ENCODE peak calls at places on chromosomes 4 and X, in four cellular contexts. F is HepG2, O is K562, G is GM12878. P is an unnamed sample.

GRCh38 chr4:186227221-186227620 is at the start of gene KLKB1:
- DNase-seq in F (peak; percentile 64), O (no peak), G (no peak), P (peak; percentile 9)

GRCh38 chrX:151970661-151971060 is 3.8 kb downstream of the GABRE start:
- DNase-seq in F (peak; percentile 90), O (no peak), G (no peak), P (no peak)

GRCh38 chr4:155809835-155810234 is 51.0 kb downstream of the GUCY1B1 start:
- DNase-seq in F (peak; percentile 64), O (peak; percentile 5), G (peak; percentile 55), P (peak; percentile 58)

GRCh38 chrX:71215335-71215912 is 7.6 kb upstream of the GJB1 start:
- DNase-seq in F (no peak), O (no peak), G (no peak), P (no peak)

GRCh38 chr4:5980436-5981155 is 37.6 kb downstream of the C4orf50 start:
- DNase-seq in F (no peak), O (no peak), G (no peak), P (no peak)

GRCh38 chrX:96563663-96564062 is 121.0 kb upstream of the DIAPH2 start:
- DNase-seq in F (no peak), O (no peak), G (no peak), P (no peak)

GRCh38 chrX:1221296-1221845 is 8.9 kb upstream of the CRLF2 start:
- DNase-seq in F (no peak), O (no peak), G (no peak), P (no peak)

GRCh38 chrX:18884916-18885315 is 99.0 kb downstream of the PHKA2 start:
- DNase-seq in F (no peak), O (no peak), G (no peak), P (no peak)

GRCh38 chr4:153465583-153465921 is 608 bp upstream of the TMEM131L start:
- DNase-seq in F (peak; percentile 37), O (peak; percentile 56), G (no peak), P (peak; percentile 45)

GRCh38 chr4:123127218-123127617 is 204.8 kb upstream of the NUDT6 start:
- DNase-seq in F (no peak), O (no peak), G (no peak), P (no peak)

GRCh38 chrX:133741303-133741702 is 244.1 kb downstream of the GPC3 start:
- DNase-seq in F (no peak), O (no peak), G (no peak), P (no peak)

GRCh38 chr4:118018381-118018780 is 15.9 kb upstream of the NDST3 start:
- DNase-seq in F (no peak), O (no peak), G (no peak), P (no peak)

GRCh38 chrX:14616301-14616700 is 87.0 kb downstream of the GLRA2 start:
- DNase-seq in F (no peak), O (no peak), G (no peak), P (no peak)

GRCh38 chr4:95546866-95547707 is 1.7 kb downstream of the UNC5C start:
- DNase-seq in F (no peak), O (no peak), G (no peak), P (no peak)

GRCh38 chr4:143127621-143128020 is 57.1 kb upstream of the USP38 start:
- DNase-seq in F (no peak), O (no peak), G (no peak), P (no peak)

GRCh38 chrX:100376581-100376980 is 33.5 kb downstream of the PCDH19 start:
- DNase-seq in F (no peak), O (no peak), G (no peak), P (no peak)

GRCh38 chrX:3576886-3577516 is 136.4 kb downstream of the PRKX start:
- DNase-seq in F (no peak), O (no peak), G (no peak), P (no peak)

GRCh38 chrX:17637235-17637634 is 100.1 kb upstream of the SCML1 start:
- DNase-seq in F (no peak), O (no peak), G (no peak), P (no peak)

GRCh38 chr4:147571021-147571770 is 46.0 kb upstream of the TMEM184C start:
- DNase-seq in F (no peak), O (no peak), G (no peak), P (no peak)

GRCh38 chrX:119885554-119886428 is 9.9 kb upstream of the AKAP14 start:
- DNase-seq in F (peak; percentile 98), O (no peak), G (no peak), P (no peak)

GRCh38 chr4:119300072-119300387 is 21.9 kb downstream of the FABP2 start:
- DNase-seq in F (no peak), O (peak; percentile 29), G (peak; percentile 13), P (peak; percentile 21)

GRCh38 chr4:119300388-119301131 is 21.4 kb downstream of the FABP2 start:
- DNase-seq in F (peak; percentile 96), O (peak; percentile 77), G (peak; percentile 80), P (peak; percentile 88)

GRCh38 chr4:119302073-119302832 is 19.7 kb downstream of the FABP2 start:
- DNase-seq in F (no peak), O (no peak), G (no peak), P (no peak)

GRCh38 chr4:119297795-119298194 is 24.1 kb downstream of the FABP2 start:
- DNase-seq in F (no peak), O (no peak), G (no peak), P (no peak)

DNA sequence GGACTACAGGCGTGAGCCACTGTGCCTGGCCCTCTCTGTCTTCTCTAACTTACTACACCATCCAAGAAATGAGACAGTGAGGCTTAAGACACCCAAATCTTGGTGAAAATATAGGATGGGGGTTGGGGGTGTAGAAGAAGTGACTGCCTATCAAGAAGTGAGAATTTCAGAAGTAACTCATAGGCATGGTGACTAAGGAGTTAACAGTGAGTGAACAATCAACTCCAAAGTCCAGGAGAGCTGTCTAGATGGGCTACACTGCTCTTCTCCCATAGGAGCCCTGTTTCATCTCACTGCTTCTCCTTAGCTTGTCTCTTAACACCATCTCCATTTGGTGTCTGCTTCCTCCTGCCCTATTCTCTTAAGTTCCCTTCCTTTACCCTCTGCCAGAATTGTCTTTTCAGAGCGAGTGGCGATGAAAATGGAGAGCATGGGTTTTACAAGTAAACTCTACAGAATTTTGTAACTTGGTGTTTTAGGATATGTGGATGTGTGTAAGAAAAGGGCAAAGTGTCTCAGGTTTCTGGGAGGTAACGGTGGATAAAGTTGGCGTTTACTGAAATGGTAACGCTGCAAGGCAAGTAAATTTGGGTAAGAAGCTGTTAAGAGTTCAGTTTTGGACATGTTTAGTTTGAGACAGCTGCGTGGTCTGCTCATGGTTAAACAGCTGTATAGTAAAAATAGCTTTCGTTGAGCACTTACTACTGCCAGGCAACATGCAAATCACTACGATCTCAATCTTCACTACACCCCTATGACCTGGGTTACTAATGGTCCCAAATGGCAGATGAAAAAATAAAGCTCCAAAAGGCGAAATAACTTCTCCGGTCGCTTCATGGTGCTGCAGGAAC is 22.5 kb downstream of the FABP2 start:
- DNase-seq in F (peak; percentile 54), O (peak; percentile 10), G (peak; percentile 32), P (no peak)
- TF ChIP-seq FOXK2 in F (no peak), O (no peak), G (no peak), P (no peak)

GRCh38 chr4:139843643-139844042 is 178.0 kb downstream of the MGST2 start:
- DNase-seq in F (no peak), O (no peak), G (no peak), P (no peak)

GRCh38 chr4:139844057-139844456 is 178.4 kb downstream of the MGST2 start:
- DNase-seq in F (peak; percentile 34), O (no peak), G (no peak), P (no peak)

GRCh38 chr4:139848043-139848442 is 182.4 kb downstream of the MGST2 start:
- DNase-seq in F (no peak), O (no peak), G (no peak), P (no peak)

GRCh38 chr4:139844459-139845036 is 178.9 kb downstream of the MGST2 start:
- DNase-seq in F (no peak), O (no peak), G (no peak), P (no peak)

GRCh38 chr4:139845481-139846093 is 180.0 kb downstream of the MGST2 start:
- DNase-seq in F (no peak), O (no peak), G (no peak), P (no peak)
- TF ChIP-seq FOXM1 in F (no peak), O (no peak), G (no peak), P (no peak)

DNA sequence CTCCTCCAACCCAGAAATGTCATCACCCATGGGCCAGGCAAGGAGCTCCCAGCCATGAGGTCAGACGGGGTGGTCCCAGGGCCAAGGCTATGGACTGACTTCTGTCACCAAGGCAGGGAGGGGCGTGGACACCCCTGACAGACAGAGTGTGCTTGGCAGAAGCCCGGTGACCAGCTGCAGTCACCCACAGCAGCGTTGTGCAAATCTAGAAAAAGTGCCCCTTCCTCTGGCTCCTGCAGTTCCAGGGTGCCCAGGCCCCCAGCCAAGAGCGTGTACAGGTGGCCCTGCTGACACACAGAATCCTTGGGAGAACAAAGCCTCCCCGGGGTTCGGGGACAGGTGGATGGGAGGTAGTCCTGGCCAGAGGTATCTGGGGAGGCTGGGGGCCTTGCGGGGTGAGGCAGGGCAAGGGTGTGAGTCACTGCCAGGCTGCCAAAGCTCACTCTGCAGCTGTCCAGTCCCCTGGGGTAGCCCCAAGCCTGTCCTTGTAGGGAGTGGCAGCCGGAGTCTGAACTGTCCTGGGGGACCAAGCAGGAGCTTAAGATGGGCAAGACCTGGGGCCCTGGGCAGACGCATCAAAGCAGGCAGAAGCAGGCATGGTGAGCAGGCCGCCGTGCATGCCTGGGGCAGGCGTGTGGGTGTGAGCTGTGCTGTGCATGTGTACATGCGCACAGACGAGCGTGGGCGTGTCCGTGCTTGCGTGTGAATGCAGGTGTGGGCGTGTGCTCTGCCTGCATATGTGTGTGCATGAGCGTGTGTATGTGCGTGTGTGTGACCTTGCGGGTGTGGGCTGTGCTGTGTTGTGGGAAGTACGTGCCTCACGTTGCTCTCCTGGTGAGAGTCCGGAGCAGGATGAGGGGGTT is 3.3 kb downstream of the MYL5 start:
- DNase-seq in F (peak; percentile 37), O (no peak), G (no peak), P (no peak)
- TF ChIP-seq FOXK2 in F (peak; percentile 44), O (no peak), G (no peak), P (no peak)

DNA sequence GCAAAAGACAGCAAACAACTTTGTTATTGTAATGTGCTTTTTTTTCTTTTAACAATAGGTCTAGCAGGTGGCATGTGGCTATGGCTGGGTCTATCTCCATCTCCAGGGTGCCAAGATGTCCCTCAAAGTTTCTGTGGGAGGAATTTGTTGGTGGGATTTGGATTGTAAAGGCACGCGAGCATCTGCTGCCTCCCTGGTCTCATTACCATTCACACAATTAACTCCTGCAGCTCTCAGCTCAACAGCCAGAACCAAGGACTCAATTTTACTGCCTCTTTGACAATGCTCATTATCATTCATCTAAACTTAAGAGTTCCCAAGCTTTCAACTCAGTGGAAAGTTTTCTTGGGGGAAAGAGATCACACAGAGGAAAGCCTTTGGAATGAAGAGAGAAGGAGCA is 10.9 kb upstream of the PCDH18 start:
- DNase-seq in F (no peak), O (no peak), G (no peak), P (no peak)
- TF ChIP-seq FOXM1 in F (no peak), O (no peak), G (no peak), P (no peak)

GRCh38 chr4:77123403-77123802 is 33.6 kb upstream of the CCNG2 start:
- DNase-seq in F (no peak), O (no peak), G (no peak), P (no peak)

DNA sequence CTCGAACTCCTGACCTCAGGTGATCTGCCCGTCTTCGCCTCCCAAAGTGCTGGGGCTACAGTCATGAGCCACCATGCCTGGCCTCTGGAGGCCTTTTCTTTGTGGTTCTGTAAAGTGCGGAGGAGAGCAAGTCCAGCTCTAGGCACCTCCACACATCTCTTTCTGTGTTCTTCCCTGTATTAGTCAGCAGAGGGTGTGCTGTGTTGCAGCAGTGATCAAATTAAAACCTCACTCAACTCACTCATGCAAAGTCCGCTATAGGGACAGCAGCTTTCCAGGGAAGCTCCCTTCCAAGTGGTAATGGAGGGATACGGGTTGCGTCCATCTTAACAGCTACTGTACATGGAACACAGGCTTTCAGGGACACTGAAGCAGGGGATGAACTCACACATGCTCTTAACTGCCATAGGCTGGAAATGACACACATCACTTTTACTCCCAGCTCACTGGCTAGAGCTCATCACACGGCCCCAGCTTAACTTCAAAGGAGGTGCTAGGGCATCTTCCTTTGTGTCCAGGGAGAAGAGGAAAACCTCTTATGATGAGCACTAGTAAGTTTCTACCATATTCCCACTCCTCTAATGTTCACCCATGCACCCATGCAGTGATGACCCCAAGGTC is 36.0 kb upstream of the CCNG2 start:
- DNase-seq in F (peak; percentile 3), O (peak; percentile 11), G (no peak), P (peak; percentile 14)
- TF ChIP-seq FOXK2 in F (no peak), O (no peak), G (no peak), P (no peak)

P was measured in HEK293T.